ENCODE peak calls at places on chromosomes 3 and 15, in seven cellular contexts. One of them, this sample, is unnamed.

GRCh38 chr15:73320619-73321180 is 48.1 kb downstream of the HCN4 start:
- DNase-seq in NCI-H2171: no peak
- DNase-seq in breast epithelium: no peak
- DNase-seq in DMS53: no peak
- DNase-seq in stromal cell of bone marrow: no peak
- DNase-seq in NCI-H146: no peak
- DNase-seq in HT-29: no peak
- DNase-seq in this sample: no peak

GRCh38 chr15:76160426-76161152 is 100.8 kb downstream of the TMEM266 start:
- DNase-seq in NCI-H2171: no peak
- DNase-seq in breast epithelium: no peak
- DNase-seq in DMS53: no peak
- DNase-seq in stromal cell of bone marrow: no peak
- DNase-seq in NCI-H146: no peak
- DNase-seq in HT-29: no peak
- DNase-seq in this sample: no peak

GRCh38 chr3:33372218-33373081 is 67.8 kb downstream of the UBP1 start:
- DNase-seq in NCI-H2171: peak
- DNase-seq in breast epithelium: no peak
- DNase-seq in DMS53: peak
- DNase-seq in stromal cell of bone marrow: peak
- DNase-seq in NCI-H146: peak
- DNase-seq in HT-29: peak
- DNase-seq in this sample: peak

GRCh38 chr15:28894631-28895030 is 8.9 kb downstream of the APBA2 start:
- DNase-seq in NCI-H2171: no peak
- DNase-seq in breast epithelium: no peak
- DNase-seq in DMS53: no peak
- DNase-seq in stromal cell of bone marrow: no peak
- DNase-seq in NCI-H146: no peak
- DNase-seq in HT-29: no peak
- DNase-seq in this sample: no peak

GRCh38 chr3:33035596-33035995 is 61.4 kb downstream of the GLB1 start:
- DNase-seq in NCI-H2171: no peak
- DNase-seq in breast epithelium: no peak
- DNase-seq in DMS53: no peak
- DNase-seq in stromal cell of bone marrow: no peak
- DNase-seq in NCI-H146: no peak
- DNase-seq in HT-29: no peak
- DNase-seq in this sample: no peak

GRCh38 chr3:145648396-145648795 is 512.6 kb downstream of the PLOD2 start:
- DNase-seq in NCI-H2171: no peak
- DNase-seq in breast epithelium: no peak
- DNase-seq in DMS53: no peak
- DNase-seq in stromal cell of bone marrow: no peak
- DNase-seq in NCI-H146: no peak
- DNase-seq in HT-29: no peak
- DNase-seq in this sample: no peak

GRCh38 chr3:169769287-169770181 is at the start of gene ACTRT3:
- DNase-seq in NCI-H2171: peak
- DNase-seq in breast epithelium: peak
- DNase-seq in DMS53: no peak
- DNase-seq in stromal cell of bone marrow: peak
- DNase-seq in NCI-H146: peak
- DNase-seq in HT-29: peak
- DNase-seq in this sample: peak

GRCh38 chr3:100602506-100603444 is 6.6 kb upstream of the ADGRG7 start:
- DNase-seq in NCI-H2171: no peak
- DNase-seq in breast epithelium: no peak
- DNase-seq in DMS53: peak
- DNase-seq in stromal cell of bone marrow: peak
- DNase-seq in NCI-H146: peak
- DNase-seq in HT-29: peak
- DNase-seq in this sample: no peak

GRCh38 chr15:76310470-76311070 is 699 bp downstream of the ETFA start:
- DNase-seq in NCI-H2171: no peak
- DNase-seq in breast epithelium: no peak
- DNase-seq in DMS53: peak
- DNase-seq in stromal cell of bone marrow: peak
- DNase-seq in NCI-H146: no peak
- DNase-seq in HT-29: no peak
- DNase-seq in this sample: peak

GRCh38 chr15:68272797-68273271 is 4.7 kb upstream of the FEM1B start:
- DNase-seq in NCI-H2171: no peak
- DNase-seq in breast epithelium: no peak
- DNase-seq in DMS53: no peak
- DNase-seq in stromal cell of bone marrow: no peak
- DNase-seq in NCI-H146: no peak
- DNase-seq in HT-29: no peak
- DNase-seq in this sample: no peak

GRCh38 chr15:93587046-93587445 is 498.0 kb upstream of the RGMA start:
- DNase-seq in NCI-H2171: peak
- DNase-seq in breast epithelium: no peak
- DNase-seq in DMS53: no peak
- DNase-seq in stromal cell of bone marrow: no peak
- DNase-seq in NCI-H146: no peak
- DNase-seq in HT-29: no peak
- DNase-seq in this sample: no peak

GRCh38 chr3:14549256-14549931 is 9.3 kb upstream of the GRIP2 start:
- DNase-seq in NCI-H2171: no peak
- DNase-seq in breast epithelium: no peak
- DNase-seq in DMS53: peak
- DNase-seq in stromal cell of bone marrow: no peak
- DNase-seq in NCI-H146: peak
- DNase-seq in HT-29: peak
- DNase-seq in this sample: peak

GRCh38 chr15:31442203-31443090 is 115.8 kb downstream of the KLF13 start:
- DNase-seq in NCI-H2171: no peak
- DNase-seq in breast epithelium: no peak
- DNase-seq in DMS53: peak
- DNase-seq in stromal cell of bone marrow: peak
- DNase-seq in NCI-H146: no peak
- DNase-seq in HT-29: peak
- DNase-seq in this sample: no peak

GRCh38 chr15:100842756-100843730 is 36.6 kb upstream of the ALDH1A3 start:
- DNase-seq in NCI-H2171: no peak
- DNase-seq in breast epithelium: no peak
- DNase-seq in DMS53: no peak
- DNase-seq in stromal cell of bone marrow: no peak
- DNase-seq in NCI-H146: no peak
- DNase-seq in HT-29: no peak
- DNase-seq in this sample: no peak

GRCh38 chr3:46371802-46372340 is 1.1 kb downstream of the CCR5 start:
- DNase-seq in NCI-H2171: no peak
- DNase-seq in breast epithelium: no peak
- DNase-seq in DMS53: no peak
- DNase-seq in stromal cell of bone marrow: no peak
- DNase-seq in NCI-H146: no peak
- DNase-seq in HT-29: no peak
- DNase-seq in this sample: no peak

GRCh38 chr15:39852237-39852636 is 67.8 kb downstream of the GPR176 start:
- DNase-seq in NCI-H2171: no peak
- DNase-seq in breast epithelium: no peak
- DNase-seq in DMS53: no peak
- DNase-seq in stromal cell of bone marrow: peak
- DNase-seq in NCI-H146: no peak
- DNase-seq in HT-29: no peak
- DNase-seq in this sample: no peak

GRCh38 chr3:175432338-175433025 is 573.3 kb downstream of the NAALADL2 start:
- DNase-seq in NCI-H2171: peak
- DNase-seq in breast epithelium: no peak
- DNase-seq in DMS53: no peak
- DNase-seq in stromal cell of bone marrow: no peak
- DNase-seq in NCI-H146: peak
- DNase-seq in HT-29: no peak
- DNase-seq in this sample: no peak

GRCh38 chr3:161914703-161915102 is 418.1 kb downstream of the OTOL1 start:
- DNase-seq in NCI-H2171: no peak
- DNase-seq in breast epithelium: no peak
- DNase-seq in DMS53: peak
- DNase-seq in stromal cell of bone marrow: no peak
- DNase-seq in NCI-H146: peak
- DNase-seq in HT-29: no peak
- DNase-seq in this sample: no peak

GRCh38 chr15:95590533-95591044 is 739.9 kb upstream of the NR2F2 start:
- DNase-seq in NCI-H2171: no peak
- DNase-seq in breast epithelium: no peak
- DNase-seq in DMS53: no peak
- DNase-seq in stromal cell of bone marrow: no peak
- DNase-seq in NCI-H146: no peak
- DNase-seq in HT-29: no peak
- DNase-seq in this sample: no peak